ENCODE peak calls at places on chromosomes 1 and 21, in eight cellular contexts. One of them, this sample, is unnamed.
A peak's percentile ranks its signal among the peaks of the same experiment; 100 is the strongest.

GRCh38 chr1:61337981-61338848 is 255.9 kb downstream of the NFIA start:
- DNase-seq in NCI-H1694: peak; percentile 52
- DNase-seq in hippocampal formation: peak; percentile 96
- DNase-seq in heart right ventricle: peak; percentile 74
- DNase-seq in epithelial cell of esophagus: peak; percentile 92
- DNase-seq in cardiac septum: peak; percentile 80
- DNase-seq in stimulated activated CD4-positive, alpha-beta T cell treated with anti-CD3 and anti-CD28 coated beads, TNF-alpha, amount 100 ng/mL, for 1 hour: no peak
- DNase-seq in H9: peak; percentile 60
- DNase-seq in this sample: peak; percentile 82

GRCh38 chr1:227170361-227171166 is 147.7 kb downstream of the CDC42BPA start:
- DNase-seq in heart right ventricle: no peak
- DNase-seq in stimulated activated CD4-positive, alpha-beta T cell treated with anti-CD3 and anti-CD28 coated beads, TNF-alpha, amount 100 ng/mL, for 1 hour: no peak
- DNase-seq in cardiac septum: no peak
- DNase-seq in NCI-H1694: no peak
- DNase-seq in H9: no peak
- DNase-seq in epithelial cell of esophagus: no peak
- DNase-seq in hippocampal formation: no peak
- DNase-seq in this sample: no peak

GRCh38 chr1:183023601-183024351 is 556 bp downstream of the LAMC1 start:
- DNase-seq in heart right ventricle: peak; percentile 63
- DNase-seq in epithelial cell of esophagus: peak; percentile 83
- DNase-seq in H9: peak; percentile 90
- DNase-seq in hippocampal formation: no peak
- DNase-seq in stimulated activated CD4-positive, alpha-beta T cell treated with anti-CD3 and anti-CD28 coated beads, TNF-alpha, amount 100 ng/mL, for 1 hour: no peak
- DNase-seq in NCI-H1694: peak; percentile 38
- DNase-seq in cardiac septum: peak; percentile 88
- DNase-seq in this sample: peak; percentile 88

GRCh38 chr1:19308509-19308907 is 3.4 kb downstream of the AKR7A2 start:
- DNase-seq in heart right ventricle: no peak
- DNase-seq in H9: no peak
- DNase-seq in epithelial cell of esophagus: no peak
- DNase-seq in stimulated activated CD4-positive, alpha-beta T cell treated with anti-CD3 and anti-CD28 coated beads, TNF-alpha, amount 100 ng/mL, for 1 hour: no peak
- DNase-seq in cardiac septum: no peak
- DNase-seq in NCI-H1694: no peak
- DNase-seq in hippocampal formation: no peak
- DNase-seq in this sample: no peak

GRCh38 chr1:165265196-165265838 is 91.2 kb downstream of the LMX1A start:
- DNase-seq in stimulated activated CD4-positive, alpha-beta T cell treated with anti-CD3 and anti-CD28 coated beads, TNF-alpha, amount 100 ng/mL, for 1 hour: no peak
- DNase-seq in H9: no peak
- DNase-seq in epithelial cell of esophagus: no peak
- DNase-seq in cardiac septum: no peak
- DNase-seq in NCI-H1694: no peak
- DNase-seq in hippocampal formation: no peak
- DNase-seq in heart right ventricle: no peak
- DNase-seq in this sample: no peak

GRCh38 chr1:25163986-25164385 is 68.3 kb downstream of the SYF2 start:
- DNase-seq in hippocampal formation: no peak
- DNase-seq in cardiac septum: no peak
- DNase-seq in heart right ventricle: no peak
- DNase-seq in stimulated activated CD4-positive, alpha-beta T cell treated with anti-CD3 and anti-CD28 coated beads, TNF-alpha, amount 100 ng/mL, for 1 hour: no peak
- DNase-seq in NCI-H1694: no peak
- DNase-seq in epithelial cell of esophagus: no peak
- DNase-seq in H9: no peak
- DNase-seq in this sample: no peak

GRCh38 chr21:33985117-33986050 is 69.8 kb upstream of the ATP5PO start:
- DNase-seq in stimulated activated CD4-positive, alpha-beta T cell treated with anti-CD3 and anti-CD28 coated beads, TNF-alpha, amount 100 ng/mL, for 1 hour: no peak
- DNase-seq in hippocampal formation: no peak
- DNase-seq in cardiac septum: no peak
- DNase-seq in NCI-H1694: no peak
- DNase-seq in H9: no peak
- DNase-seq in epithelial cell of esophagus: no peak
- DNase-seq in heart right ventricle: no peak
- DNase-seq in this sample: no peak

GRCh38 chr1:4310396-4310923 is 343.9 kb upstream of the AJAP1 start:
- DNase-seq in stimulated activated CD4-positive, alpha-beta T cell treated with anti-CD3 and anti-CD28 coated beads, TNF-alpha, amount 100 ng/mL, for 1 hour: no peak
- DNase-seq in NCI-H1694: no peak
- DNase-seq in H9: no peak
- DNase-seq in cardiac septum: peak; percentile 22
- DNase-seq in hippocampal formation: no peak
- DNase-seq in epithelial cell of esophagus: no peak
- DNase-seq in heart right ventricle: no peak
- DNase-seq in this sample: no peak

GRCh38 chr1:60055336-60055735 is 18.2 kb downstream of the C1orf87 start:
- DNase-seq in cardiac septum: no peak
- DNase-seq in epithelial cell of esophagus: peak; percentile 45
- DNase-seq in heart right ventricle: no peak
- DNase-seq in stimulated activated CD4-positive, alpha-beta T cell treated with anti-CD3 and anti-CD28 coated beads, TNF-alpha, amount 100 ng/mL, for 1 hour: no peak
- DNase-seq in H9: no peak
- DNase-seq in hippocampal formation: no peak
- DNase-seq in NCI-H1694: no peak
- DNase-seq in this sample: no peak

GRCh38 chr1:40773748-40774265 is 9.8 kb upstream of the KCNQ4 start:
- DNase-seq in H9: no peak
- DNase-seq in heart right ventricle: no peak
- DNase-seq in stimulated activated CD4-positive, alpha-beta T cell treated with anti-CD3 and anti-CD28 coated beads, TNF-alpha, amount 100 ng/mL, for 1 hour: no peak
- DNase-seq in hippocampal formation: no peak
- DNase-seq in NCI-H1694: no peak
- DNase-seq in epithelial cell of esophagus: no peak
- DNase-seq in cardiac septum: no peak
- DNase-seq in this sample: no peak

GRCh38 chr1:164576311-164577271 is 17.6 kb downstream of the PBX1 start:
- DNase-seq in epithelial cell of esophagus: peak; percentile 56
- DNase-seq in cardiac septum: no peak
- DNase-seq in hippocampal formation: peak; percentile 32
- DNase-seq in NCI-H1694: no peak
- DNase-seq in H9: peak; percentile 56
- DNase-seq in stimulated activated CD4-positive, alpha-beta T cell treated with anti-CD3 and anti-CD28 coated beads, TNF-alpha, amount 100 ng/mL, for 1 hour: no peak
- DNase-seq in heart right ventricle: peak; percentile 18
- DNase-seq in this sample: peak; percentile 65

GRCh38 chr21:37627074-37627473 is 260.5 kb downstream of the DYRK1A start:
- DNase-seq in hippocampal formation: no peak
- DNase-seq in heart right ventricle: no peak
- DNase-seq in epithelial cell of esophagus: peak; percentile 31
- DNase-seq in cardiac septum: no peak
- DNase-seq in stimulated activated CD4-positive, alpha-beta T cell treated with anti-CD3 and anti-CD28 coated beads, TNF-alpha, amount 100 ng/mL, for 1 hour: no peak
- DNase-seq in H9: no peak
- DNase-seq in NCI-H1694: no peak
- DNase-seq in this sample: no peak

GRCh38 chr1:201640624-201641023 is 101.7 kb downstream of the NAV1 start:
- DNase-seq in cardiac septum: no peak
- DNase-seq in heart right ventricle: peak; percentile 67
- DNase-seq in NCI-H1694: no peak
- DNase-seq in stimulated activated CD4-positive, alpha-beta T cell treated with anti-CD3 and anti-CD28 coated beads, TNF-alpha, amount 100 ng/mL, for 1 hour: no peak
- DNase-seq in H9: no peak
- DNase-seq in hippocampal formation: no peak
- DNase-seq in epithelial cell of esophagus: no peak
- DNase-seq in this sample: no peak

GRCh38 chr1:221849897-221850296 is 108.0 kb upstream of the DUSP10 start:
- DNase-seq in NCI-H1694: no peak
- DNase-seq in stimulated activated CD4-positive, alpha-beta T cell treated with anti-CD3 and anti-CD28 coated beads, TNF-alpha, amount 100 ng/mL, for 1 hour: no peak
- DNase-seq in heart right ventricle: no peak
- DNase-seq in epithelial cell of esophagus: no peak
- DNase-seq in cardiac septum: no peak
- DNase-seq in H9: no peak
- DNase-seq in hippocampal formation: no peak
- DNase-seq in this sample: no peak

GRCh38 chr1:58726581-58726980 is 26.7 kb upstream of the MYSM1 start:
- DNase-seq in NCI-H1694: no peak
- DNase-seq in epithelial cell of esophagus: no peak
- DNase-seq in heart right ventricle: no peak
- DNase-seq in hippocampal formation: no peak
- DNase-seq in H9: no peak
- DNase-seq in cardiac septum: no peak
- DNase-seq in stimulated activated CD4-positive, alpha-beta T cell treated with anti-CD3 and anti-CD28 coated beads, TNF-alpha, amount 100 ng/mL, for 1 hour: no peak
- DNase-seq in this sample: no peak